ENCODE peak calls at places on chromosomes 13 and 19, in eight cellular contexts. J, L, D, S, V, N, B and U are unnamed samples.

GRCh38 chr13:20495087-20496023 is 30.3 kb downstream of the CRYL1 start:
- DNase-seq in D (no peak), N (peak), S (peak), L (no peak), J (peak), B (no peak), V (no peak), U (peak)

GRCh38 chr13:32501058-32501457 is 37.5 kb downstream of the N4BP2L2 start:
- DNase-seq in D (no peak), S (no peak), B (no peak), V (no peak), N (no peak), J (no peak), L (no peak), U (no peak)

GRCh38 chr13:66665991-66666390 is 564.1 kb downstream of the PCDH9 start:
- DNase-seq in V (no peak), N (peak), L (no peak), D (peak), J (peak), S (peak), B (no peak), U (no peak)

GRCh38 chr19:33052352-33052972 is 12.2 kb downstream of the RHPN2 start:
- DNase-seq in N (no peak), D (no peak), L (no peak), J (no peak), S (peak), V (no peak), B (no peak), U (no peak)

GRCh38 chr13:44142911-44143665 is 230.5 kb upstream of the SERP2 start:
- DNase-seq in V (no peak), S (peak), B (no peak), D (no peak), J (no peak), N (peak), L (no peak), U (no peak)

GRCh38 chr13:27172495-27172842 is 858 bp upstream of the USP12 start:
- DNase-seq in D (no peak), S (no peak), V (no peak), L (no peak), N (no peak), J (no peak), B (no peak), U (no peak)

GRCh38 chr19:5225486-5226345 is 114.9 kb downstream of the PTPRS start:
- DNase-seq in J (no peak), S (no peak), V (no peak), B (no peak), N (no peak), D (no peak), L (no peak), U (no peak)

GRCh38 chr19:18274303-18274775 is at the start of gene IQCN:
- DNase-seq in V (peak), N (no peak), B (no peak), D (no peak), S (peak), L (no peak), J (no peak), U (peak)

GRCh38 chr13:103288114-103288513 is 221.9 kb upstream of the SLC10A2 start:
- DNase-seq in L (no peak), V (no peak), S (no peak), N (no peak), B (no peak), J (no peak), D (no peak), U (no peak)

GRCh38 chr19:19386373-19386869 is 19.1 kb upstream of the GATAD2A start:
- DNase-seq in V (no peak), D (no peak), J (no peak), S (peak), B (no peak), L (no peak), N (no peak), U (no peak)

GRCh38 chr19:7676854-7677253 is at the start of gene MCEMP1:
- DNase-seq in B (peak), L (no peak), V (no peak), S (no peak), D (no peak), N (no peak), J (no peak), U (no peak)